ENCODE peak calls at places on chromosome 9, in four cellular contexts. One of them, this sample, is unnamed.

GRCh38 chr9:93656426-93657222 is 80.2 kb downstream of the PHF2 start:
- DNase-seq in cardiac muscle cell: no peak
- DNase-seq in left ventricle myocardium inferior: peak
- DNase-seq in lower lobe of right lung: no peak
- DNase-seq in this sample: no peak

GRCh38 chr9:113886933-113887332 is 10.8 kb downstream of the ZNF618 start:
- DNase-seq in cardiac muscle cell: no peak
- DNase-seq in left ventricle myocardium inferior: no peak
- DNase-seq in lower lobe of right lung: no peak
- DNase-seq in this sample: no peak

GRCh38 chr9:8533681-8534080 is 734.1 kb upstream of the DMAC1 start:
- DNase-seq in cardiac muscle cell: no peak
- DNase-seq in left ventricle myocardium inferior: no peak
- DNase-seq in lower lobe of right lung: no peak
- DNase-seq in this sample: no peak

GRCh38 chr9:253539-253938 is 38.9 kb downstream of the DOCK8 start:
- DNase-seq in cardiac muscle cell: no peak
- DNase-seq in left ventricle myocardium inferior: no peak
- DNase-seq in lower lobe of right lung: no peak
- DNase-seq in this sample: no peak

GRCh38 chr9:91882628-91883027 is 67.4 kb downstream of the ROR2 start:
- DNase-seq in cardiac muscle cell: no peak
- DNase-seq in left ventricle myocardium inferior: no peak
- DNase-seq in lower lobe of right lung: no peak
- DNase-seq in this sample: no peak

GRCh38 chr9:69147041-69147834 is 26.8 kb upstream of the TJP2 start:
- DNase-seq in cardiac muscle cell: no peak
- DNase-seq in left ventricle myocardium inferior: no peak
- DNase-seq in lower lobe of right lung: no peak
- DNase-seq in this sample: no peak

GRCh38 chr9:70569070-70569772 is 154.8 kb upstream of the KLF9 start:
- DNase-seq in cardiac muscle cell: no peak
- DNase-seq in left ventricle myocardium inferior: no peak
- DNase-seq in lower lobe of right lung: no peak
- DNase-seq in this sample: no peak

GRCh38 chr9:26983340-26983739 is 22.1 kb downstream of the LRRC19 start:
- DNase-seq in cardiac muscle cell: no peak
- DNase-seq in left ventricle myocardium inferior: no peak
- DNase-seq in lower lobe of right lung: no peak
- DNase-seq in this sample: no peak

GRCh38 chr9:137865581-137866145 is 11.9 kb upstream of the CACNA1B start:
- DNase-seq in cardiac muscle cell: no peak
- DNase-seq in left ventricle myocardium inferior: no peak
- DNase-seq in lower lobe of right lung: no peak
- DNase-seq in this sample: no peak

GRCh38 chr9:38066907-38067610 is 2.0 kb downstream of the SHB start:
- DNase-seq in cardiac muscle cell: peak
- DNase-seq in left ventricle myocardium inferior: peak
- DNase-seq in lower lobe of right lung: peak
- DNase-seq in this sample: peak

GRCh38 chr9:75455444-75455921 is 367.2 kb downstream of the OSTF1 start:
- DNase-seq in cardiac muscle cell: peak
- DNase-seq in left ventricle myocardium inferior: no peak
- DNase-seq in lower lobe of right lung: no peak
- DNase-seq in this sample: no peak

GRCh38 chr9:36400332-36401178 is 486 bp upstream of the RNF38 start:
- DNase-seq in cardiac muscle cell: peak
- DNase-seq in left ventricle myocardium inferior: peak
- DNase-seq in lower lobe of right lung: peak
- DNase-seq in this sample: peak

GRCh38 chr9:21565137-21565536 is 83.0 kb upstream of the IFNE start:
- DNase-seq in cardiac muscle cell: no peak
- DNase-seq in left ventricle myocardium inferior: no peak
- DNase-seq in lower lobe of right lung: no peak
- DNase-seq in this sample: no peak

GRCh38 chr9:107918749-107919148 is 429.2 kb upstream of the KLF4 start:
- DNase-seq in cardiac muscle cell: no peak
- DNase-seq in left ventricle myocardium inferior: no peak
- DNase-seq in lower lobe of right lung: no peak
- DNase-seq in this sample: no peak

GRCh38 chr9:127877566-127877998 is at the start of gene AK1:
- DNase-seq in cardiac muscle cell: peak
- DNase-seq in left ventricle myocardium inferior: peak
- DNase-seq in lower lobe of right lung: peak
- DNase-seq in this sample: peak

GRCh38 chr9:100575006-100575405 is 2.9 kb upstream of the CAVIN4 start:
- DNase-seq in cardiac muscle cell: no peak
- DNase-seq in left ventricle myocardium inferior: no peak
- DNase-seq in lower lobe of right lung: no peak
- DNase-seq in this sample: no peak

GRCh38 chr9:95854386-95855015 is 21.0 kb upstream of the ERCC6L2 start:
- DNase-seq in cardiac muscle cell: peak
- DNase-seq in left ventricle myocardium inferior: no peak
- DNase-seq in lower lobe of right lung: no peak
- DNase-seq in this sample: no peak

GRCh38 chr9:83208065-83208850 is 145.3 kb upstream of the RASEF start:
- DNase-seq in cardiac muscle cell: peak
- DNase-seq in left ventricle myocardium inferior: no peak
- DNase-seq in lower lobe of right lung: no peak
- DNase-seq in this sample: no peak

GRCh38 chr9:21919377-21920362 is 74.5 kb downstream of the CDKN2A start:
- DNase-seq in cardiac muscle cell: peak
- DNase-seq in left ventricle myocardium inferior: no peak
- DNase-seq in lower lobe of right lung: no peak
- DNase-seq in this sample: no peak

GRCh38 chr9:87670572-87671264 is 55.2 kb upstream of the CTSL start:
- DNase-seq in cardiac muscle cell: no peak
- DNase-seq in left ventricle myocardium inferior: no peak
- DNase-seq in lower lobe of right lung: no peak
- DNase-seq in this sample: no peak

GRCh38 chr9:111527347-111527746 is 2.4 kb downstream of the ZNF483 start:
- DNase-seq in cardiac muscle cell: no peak
- DNase-seq in left ventricle myocardium inferior: no peak
- DNase-seq in lower lobe of right lung: no peak
- DNase-seq in this sample: no peak

GRCh38 chr9:18689881-18690280 is 215.9 kb downstream of the ADAMTSL1 start:
- DNase-seq in cardiac muscle cell: no peak
- DNase-seq in left ventricle myocardium inferior: no peak
- DNase-seq in lower lobe of right lung: no peak
- DNase-seq in this sample: no peak

GRCh38 chr9:1173211-1173610 is 123.1 kb downstream of the DMRT2 start:
- DNase-seq in cardiac muscle cell: no peak
- DNase-seq in left ventricle myocardium inferior: no peak
- DNase-seq in lower lobe of right lung: no peak
- DNase-seq in this sample: no peak

GRCh38 chr9:10785255-10785654 is 172.5 kb upstream of the PTPRD start:
- DNase-seq in cardiac muscle cell: no peak
- DNase-seq in left ventricle myocardium inferior: no peak
- DNase-seq in lower lobe of right lung: no peak
- DNase-seq in this sample: no peak

GRCh38 chr9:88011005-88011766 is 36.9 kb upstream of the CDK20 start:
- DNase-seq in cardiac muscle cell: peak
- DNase-seq in left ventricle myocardium inferior: no peak
- DNase-seq in lower lobe of right lung: no peak
- DNase-seq in this sample: no peak

GRCh38 chr9:76868897-76869296 is 37.0 kb downstream of the PRUNE2 start:
- DNase-seq in cardiac muscle cell: no peak
- DNase-seq in left ventricle myocardium inferior: no peak
- DNase-seq in lower lobe of right lung: no peak
- DNase-seq in this sample: no peak

GRCh38 chr9:23850242-23851023 is 24.4 kb upstream of the ELAVL2 start:
- DNase-seq in cardiac muscle cell: no peak
- DNase-seq in left ventricle myocardium inferior: no peak
- DNase-seq in lower lobe of right lung: no peak
- DNase-seq in this sample: no peak

GRCh38 chr9:132826576-132827365 is 51.3 kb downstream of the AK8 start:
- DNase-seq in cardiac muscle cell: no peak
- DNase-seq in left ventricle myocardium inferior: no peak
- DNase-seq in lower lobe of right lung: peak
- DNase-seq in this sample: no peak

GRCh38 chr9:3912817-3913216 is 387.0 kb upstream of the RFX3 start:
- DNase-seq in cardiac muscle cell: peak
- DNase-seq in left ventricle myocardium inferior: no peak
- DNase-seq in lower lobe of right lung: no peak
- DNase-seq in this sample: no peak

GRCh38 chr9:133777111-133777791 is 39.1 kb upstream of the SARDH start:
- DNase-seq in cardiac muscle cell: no peak
- DNase-seq in left ventricle myocardium inferior: peak
- DNase-seq in lower lobe of right lung: peak
- DNase-seq in this sample: no peak

GRCh38 chr9:31140316-31140715 is 1244.1 kb upstream of the ACO1 start:
- DNase-seq in cardiac muscle cell: peak
- DNase-seq in left ventricle myocardium inferior: no peak
- DNase-seq in lower lobe of right lung: no peak
- DNase-seq in this sample: no peak

GRCh38 chr9:121945849-121946248 is 147.3 kb downstream of the TTLL11 start:
- DNase-seq in cardiac muscle cell: no peak
- DNase-seq in left ventricle myocardium inferior: no peak
- DNase-seq in lower lobe of right lung: no peak
- DNase-seq in this sample: no peak

GRCh38 chr9:127076860-127077657 is 45.4 kb downstream of the ANGPTL2 start:
- DNase-seq in cardiac muscle cell: no peak
- DNase-seq in left ventricle myocardium inferior: no peak
- DNase-seq in lower lobe of right lung: no peak
- DNase-seq in this sample: no peak

GRCh38 chr9:27194401-27195091 is 85.5 kb downstream of the TEK start:
- DNase-seq in cardiac muscle cell: peak
- DNase-seq in left ventricle myocardium inferior: no peak
- DNase-seq in lower lobe of right lung: no peak
- DNase-seq in this sample: no peak

GRCh38 chr9:130155647-130156046 is 16.6 kb upstream of the NCS1 start:
- DNase-seq in cardiac muscle cell: no peak
- DNase-seq in left ventricle myocardium inferior: no peak
- DNase-seq in lower lobe of right lung: no peak
- DNase-seq in this sample: no peak
- TF ChIP-seq CTCF in cardiac muscle cell: no peak
- TF ChIP-seq CTCF in left ventricle myocardium inferior: no peak
- TF ChIP-seq CTCF in lower lobe of right lung: no peak
- TF ChIP-seq CTCF in this sample: no peak

DNA sequence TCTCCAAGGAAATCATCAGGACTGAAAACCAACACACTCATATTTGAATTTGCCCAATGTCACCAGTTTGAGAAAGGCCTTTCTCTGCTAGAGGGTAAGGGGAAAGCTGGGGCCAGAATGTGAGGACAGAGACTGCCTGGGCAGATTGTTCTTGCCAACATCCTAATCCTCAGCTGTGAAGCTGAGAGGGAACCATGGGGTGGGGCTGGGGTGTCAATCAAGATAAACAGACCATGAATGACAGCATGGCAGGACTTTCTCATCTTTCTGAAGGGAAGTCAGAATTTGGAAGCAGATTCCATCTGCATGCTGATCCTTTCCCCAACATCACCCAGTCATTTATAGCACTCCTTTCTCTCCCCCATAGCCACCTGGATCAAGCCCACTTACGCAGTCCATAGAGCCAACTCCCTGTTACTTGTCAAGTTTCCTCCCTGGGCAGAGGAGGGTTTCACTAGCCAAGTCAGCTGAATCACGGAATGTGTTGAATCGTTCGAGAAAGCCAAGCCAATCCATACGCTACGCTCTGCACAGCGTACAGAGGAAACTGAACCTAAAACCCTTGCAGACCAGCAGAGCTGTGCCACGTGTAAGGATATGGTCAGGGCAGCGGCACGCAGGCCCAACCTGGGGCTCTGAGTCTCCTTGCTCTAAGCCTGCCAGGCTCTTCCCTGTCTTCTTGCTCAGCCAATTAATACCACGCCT is 14.9 kb downstream of the GLDC start:
- DNase-seq in cardiac muscle cell: no peak
- DNase-seq in left ventricle myocardium inferior: no peak
- DNase-seq in lower lobe of right lung: no peak
- DNase-seq in this sample: no peak
- H3K4me3 ChIP-seq in cardiac muscle cell: no peak
- H3K4me3 ChIP-seq in left ventricle myocardium inferior: no peak
- H3K4me3 ChIP-seq in lower lobe of right lung: no peak
- H3K4me3 ChIP-seq in this sample: no peak

DNA sequence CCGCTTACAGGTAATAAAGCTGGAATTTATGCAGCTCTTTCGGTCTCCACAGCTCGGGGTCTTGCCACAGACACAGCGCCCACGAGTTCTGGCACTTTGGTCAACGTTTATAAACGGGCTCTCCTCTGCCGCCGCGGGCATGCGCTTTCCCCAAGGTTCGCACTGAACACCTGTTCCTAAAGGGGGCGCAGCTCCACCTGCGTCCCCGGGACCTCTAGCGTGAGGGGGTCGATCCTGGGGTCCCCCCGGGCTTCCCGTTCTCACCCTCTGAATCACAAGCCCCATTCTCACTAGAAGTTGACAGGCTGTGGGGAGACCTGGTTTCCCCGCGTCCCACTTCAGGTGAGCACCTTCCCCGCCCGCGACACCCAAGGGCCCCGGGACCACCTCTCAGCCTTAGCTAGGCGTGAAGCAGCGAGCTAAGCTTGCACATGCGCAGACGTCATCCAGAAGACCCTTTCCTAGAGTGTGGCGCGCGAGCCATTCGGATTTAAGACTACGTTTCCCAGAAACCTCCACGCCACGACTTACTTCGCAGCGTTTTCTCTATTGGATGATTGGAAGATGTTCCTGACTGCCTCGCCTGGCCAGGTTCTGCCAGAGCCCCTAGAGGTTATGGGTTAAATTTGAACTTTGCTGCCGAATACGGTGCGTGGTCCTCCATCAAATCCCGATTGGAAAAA is 21.3 kb upstream of the ZNF782 start:
- DNase-seq in cardiac muscle cell: peak
- DNase-seq in left ventricle myocardium inferior: peak
- DNase-seq in lower lobe of right lung: peak
- DNase-seq in this sample: no peak
- TF ChIP-seq CTCF in cardiac muscle cell: peak
- TF ChIP-seq CTCF in left ventricle myocardium inferior: peak
- TF ChIP-seq CTCF in lower lobe of right lung: peak
- TF ChIP-seq CTCF in this sample: no peak

DNA sequence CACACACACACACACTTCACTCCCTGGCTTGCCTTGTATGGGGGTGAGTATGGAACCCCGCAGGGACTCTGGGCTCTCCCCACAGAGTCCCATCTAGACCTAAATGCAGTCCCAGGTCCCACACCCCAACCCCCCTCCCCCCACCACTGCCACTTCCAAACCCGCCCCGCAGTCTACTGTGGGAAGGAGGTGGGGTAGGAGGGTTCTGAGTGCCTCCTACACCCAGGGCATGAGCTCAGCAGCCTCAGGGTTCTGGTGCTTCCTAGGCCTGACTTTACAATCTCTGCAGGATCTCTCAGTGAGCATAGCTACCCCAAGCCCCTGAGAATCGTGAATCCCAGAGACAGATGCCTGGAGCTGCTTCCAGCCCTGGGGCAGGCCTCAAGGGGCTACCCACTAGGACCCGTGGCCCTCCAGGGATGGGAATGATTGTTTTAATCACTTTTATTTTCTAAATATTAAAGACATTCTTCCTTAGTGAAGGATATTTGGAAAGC is 1.5 kb upstream of the NACC2 start:
- DNase-seq in cardiac muscle cell: no peak
- DNase-seq in left ventricle myocardium inferior: no peak
- DNase-seq in lower lobe of right lung: no peak
- DNase-seq in this sample: no peak
- H3K4me3 ChIP-seq in cardiac muscle cell: no peak
- H3K4me3 ChIP-seq in left ventricle myocardium inferior: peak
- H3K4me3 ChIP-seq in lower lobe of right lung: no peak
- H3K4me3 ChIP-seq in this sample: no peak

This sample was measured in uterus.